ENCODE peak calls at places on chromosomes 3 and 15, in four cellular contexts. One of them, this sample, is unnamed.

GRCh38 chr15:76930831-76931396 is 635 bp upstream of the RCN2 start:
- DNase-seq in thoracic aorta: no peak
- DNase-seq in cardiac muscle cell: no peak
- DNase-seq in esophagus muscularis mucosa: no peak
- DNase-seq in this sample: no peak

GRCh38 chr3:31576521-31576920 is 43.8 kb downstream of the STT3B start:
- DNase-seq in cardiac muscle cell: no peak
- DNase-seq in thoracic aorta: no peak
- DNase-seq in esophagus muscularis mucosa: no peak
- DNase-seq in this sample: no peak

GRCh38 chr15:36278219-36278618 is 301.2 kb upstream of the CDIN1 start:
- DNase-seq in esophagus muscularis mucosa: no peak
- DNase-seq in cardiac muscle cell: peak
- DNase-seq in thoracic aorta: no peak
- DNase-seq in this sample: no peak

GRCh38 chr15:41965441-41966413 is 6.6 kb downstream of the EHD4 start:
- DNase-seq in esophagus muscularis mucosa: no peak
- DNase-seq in thoracic aorta: no peak
- DNase-seq in cardiac muscle cell: peak
- DNase-seq in this sample: no peak

GRCh38 chr15:83747050-83747717 is 93.3 kb downstream of the ADAMTSL3 start:
- DNase-seq in cardiac muscle cell: peak
- DNase-seq in esophagus muscularis mucosa: no peak
- DNase-seq in thoracic aorta: no peak
- DNase-seq in this sample: peak

GRCh38 chr15:57565326-57565725 is 26.4 kb upstream of the MYZAP start:
- DNase-seq in cardiac muscle cell: no peak
- DNase-seq in thoracic aorta: no peak
- DNase-seq in esophagus muscularis mucosa: no peak
- DNase-seq in this sample: no peak

GRCh38 chr15:57462391-57462790 is 86.1 kb downstream of the CGNL1 start:
- DNase-seq in thoracic aorta: no peak
- DNase-seq in cardiac muscle cell: peak
- DNase-seq in esophagus muscularis mucosa: no peak
- DNase-seq in this sample: peak

GRCh38 chr3:190044142-190044541 is 76.6 kb downstream of the P3H2 start:
- DNase-seq in cardiac muscle cell: no peak
- DNase-seq in esophagus muscularis mucosa: no peak
- DNase-seq in thoracic aorta: no peak
- DNase-seq in this sample: no peak

GRCh38 chr3:192652731-192653130 is 74.6 kb downstream of the FGF12 start:
- DNase-seq in cardiac muscle cell: no peak
- DNase-seq in thoracic aorta: no peak
- DNase-seq in esophagus muscularis mucosa: no peak
- DNase-seq in this sample: no peak

GRCh38 chr3:138300657-138301056 is 29.0 kb downstream of the NME9 start:
- DNase-seq in esophagus muscularis mucosa: peak
- DNase-seq in cardiac muscle cell: no peak
- DNase-seq in thoracic aorta: no peak
- DNase-seq in this sample: no peak
- H3K27ac ChIP-seq in esophagus muscularis mucosa: no peak
- H3K27ac ChIP-seq in cardiac muscle cell: no peak
- H3K27ac ChIP-seq in thoracic aorta: no peak
- H3K27ac ChIP-seq in this sample: no peak

DNA sequence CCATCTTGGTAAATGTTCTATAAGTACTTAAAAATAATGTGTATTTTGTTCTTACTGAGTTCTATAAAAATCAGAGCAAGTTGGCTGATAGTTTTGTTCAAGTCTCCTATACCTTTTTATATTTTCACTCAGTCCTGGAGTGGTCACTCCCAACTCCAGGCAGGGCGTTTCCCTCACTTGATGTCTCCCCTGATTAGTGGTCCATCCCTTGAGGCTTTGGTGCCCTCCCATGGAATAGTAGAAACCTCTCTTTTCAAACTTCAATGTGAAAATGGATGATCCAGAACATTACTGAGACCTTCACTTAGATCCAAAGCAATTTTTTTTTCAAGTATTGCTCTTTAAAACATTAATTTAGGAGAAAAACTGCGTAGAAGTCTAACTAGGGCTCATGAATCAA is 25.0 kb upstream of the SCN10A start:
- DNase-seq in thoracic aorta: no peak
- DNase-seq in cardiac muscle cell: peak
- DNase-seq in esophagus muscularis mucosa: peak
- DNase-seq in this sample: no peak
- TF ChIP-seq CTCF in thoracic aorta: no peak
- TF ChIP-seq CTCF in cardiac muscle cell: no peak
- TF ChIP-seq CTCF in esophagus muscularis mucosa: no peak
- TF ChIP-seq CTCF in this sample: no peak

DNA sequence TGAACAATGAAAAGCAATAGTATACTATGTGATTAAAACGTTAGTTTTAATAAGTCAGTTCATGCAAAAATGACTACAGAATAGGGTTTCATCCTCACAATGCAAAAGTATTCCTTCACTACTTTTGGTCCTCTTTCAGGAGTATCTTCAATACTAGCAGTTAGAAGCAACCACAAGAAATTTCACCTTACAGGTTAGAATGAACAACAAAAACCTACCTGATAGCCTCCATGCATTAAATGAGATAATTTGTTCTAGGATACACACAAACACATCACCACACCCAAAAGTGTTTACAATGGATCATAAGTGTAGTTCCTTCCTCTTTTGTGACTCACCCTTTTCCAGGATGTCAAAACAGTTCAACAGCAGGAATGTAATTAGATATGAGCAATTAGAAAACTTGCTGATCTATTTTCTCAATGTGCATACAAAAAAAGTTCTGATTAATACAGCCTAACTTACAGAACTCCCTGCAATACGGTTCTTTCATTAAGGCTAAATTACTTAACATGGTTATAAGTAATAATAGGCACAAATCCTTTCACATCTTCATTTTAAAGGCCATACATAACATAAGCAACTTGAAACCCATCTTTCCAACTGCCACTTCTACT is 21.6 kb downstream of the UACA start:
- DNase-seq in cardiac muscle cell: peak
- DNase-seq in esophagus muscularis mucosa: no peak
- DNase-seq in thoracic aorta: no peak
- DNase-seq in this sample: peak
- H3K27ac ChIP-seq in cardiac muscle cell: peak
- H3K27ac ChIP-seq in esophagus muscularis mucosa: peak
- H3K27ac ChIP-seq in thoracic aorta: peak
- H3K27ac ChIP-seq in this sample: no peak

GRCh38 chr15:78909160-78909695 is 35.6 kb downstream of the CTSH start:
- DNase-seq in thoracic aorta: no peak
- DNase-seq in cardiac muscle cell: no peak
- DNase-seq in esophagus muscularis mucosa: no peak
- DNase-seq in this sample: no peak
- TF ChIP-seq CTCF in thoracic aorta: no peak
- TF ChIP-seq CTCF in cardiac muscle cell: no peak
- TF ChIP-seq CTCF in esophagus muscularis mucosa: no peak
- TF ChIP-seq CTCF in this sample: no peak

GRCh38 chr15:59001946-59002345 is 14.5 kb downstream of the RNF111 start:
- DNase-seq in esophagus muscularis mucosa: no peak
- DNase-seq in thoracic aorta: no peak
- DNase-seq in cardiac muscle cell: no peak
- DNase-seq in this sample: no peak
- H3K27ac ChIP-seq in esophagus muscularis mucosa: no peak
- H3K27ac ChIP-seq in thoracic aorta: no peak
- H3K27ac ChIP-seq in cardiac muscle cell: no peak
- H3K27ac ChIP-seq in this sample: no peak

DNA sequence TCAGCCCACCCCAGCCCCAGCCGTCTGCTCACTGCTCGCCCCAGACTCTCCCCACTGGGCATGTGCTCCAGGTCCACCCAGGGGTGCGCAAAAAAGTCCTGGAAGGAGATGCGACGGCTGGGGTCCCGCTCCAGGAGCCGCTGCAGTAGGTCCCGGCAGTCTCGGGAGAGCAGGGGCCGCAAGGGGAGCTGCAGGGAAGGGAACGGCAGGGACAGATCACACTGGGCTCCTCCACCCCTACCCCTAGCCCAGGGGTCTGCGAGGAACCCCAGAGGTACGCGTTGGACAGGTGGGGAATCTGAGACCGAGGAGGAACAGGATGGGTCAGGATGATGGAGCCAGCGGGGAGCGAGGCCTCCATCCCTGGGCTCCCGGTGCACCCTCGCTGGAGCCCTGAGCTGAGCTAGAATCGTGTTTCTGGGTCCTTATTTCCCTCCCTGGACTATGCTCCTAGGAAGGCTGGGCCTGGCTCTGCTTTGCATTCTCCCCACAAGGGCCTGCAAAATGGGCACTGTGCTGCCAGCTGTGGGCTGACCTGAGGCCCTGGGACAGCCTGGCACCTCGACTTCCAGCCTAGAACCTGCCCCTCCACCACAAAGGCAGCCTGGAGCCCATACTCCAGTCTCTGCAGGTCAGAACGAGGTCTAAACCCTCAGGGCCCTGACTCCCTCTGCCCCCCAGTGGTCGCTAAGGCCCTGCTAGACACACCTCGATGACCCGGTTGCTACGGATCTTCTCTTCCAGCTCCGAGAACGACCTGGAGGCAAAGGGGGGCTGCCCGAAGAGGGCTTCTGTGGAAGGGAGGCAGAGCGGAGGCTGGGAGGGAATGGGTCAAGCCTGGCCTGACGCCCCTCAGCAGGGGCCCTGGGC is 3.2 kb downstream of the ULK3 start:
- DNase-seq in esophagus muscularis mucosa: no peak
- DNase-seq in cardiac muscle cell: no peak
- DNase-seq in thoracic aorta: no peak
- DNase-seq in this sample: no peak
- TF ChIP-seq CTCF in esophagus muscularis mucosa: no peak
- TF ChIP-seq CTCF in cardiac muscle cell: no peak
- TF ChIP-seq CTCF in thoracic aorta: no peak
- TF ChIP-seq CTCF in this sample: no peak

DNA sequence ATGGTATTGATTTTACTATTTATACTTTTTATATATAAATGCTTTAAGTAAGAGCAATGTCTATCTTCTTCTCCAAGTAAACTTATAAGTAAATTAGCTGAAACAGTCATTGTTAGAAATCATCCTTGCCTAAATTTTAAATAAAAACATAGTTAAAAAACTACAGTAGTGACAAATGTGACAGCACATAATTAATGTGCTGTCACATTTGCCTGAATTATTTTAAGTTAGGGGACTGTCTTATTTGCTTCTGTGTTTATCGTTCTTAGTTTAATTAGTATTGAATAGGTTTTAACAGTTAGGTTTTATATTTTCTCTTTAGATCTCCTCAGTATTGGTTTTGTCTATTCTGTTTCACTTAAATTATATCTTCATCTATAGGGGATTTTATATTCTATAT is 36.1 kb downstream of the SLMAP start:
- DNase-seq in esophagus muscularis mucosa: no peak
- DNase-seq in cardiac muscle cell: no peak
- DNase-seq in thoracic aorta: no peak
- DNase-seq in this sample: no peak
- H3K27ac ChIP-seq in esophagus muscularis mucosa: no peak
- H3K27ac ChIP-seq in cardiac muscle cell: no peak
- H3K27ac ChIP-seq in thoracic aorta: no peak
- H3K27ac ChIP-seq in this sample: no peak

GRCh38 chr3:54955941-54956340 is 28.1 kb upstream of the LRTM1 start:
- DNase-seq in esophagus muscularis mucosa: no peak
- DNase-seq in thoracic aorta: no peak
- DNase-seq in cardiac muscle cell: no peak
- DNase-seq in this sample: no peak
- TF ChIP-seq CTCF in esophagus muscularis mucosa: no peak
- TF ChIP-seq CTCF in thoracic aorta: no peak
- TF ChIP-seq CTCF in cardiac muscle cell: no peak
- TF ChIP-seq CTCF in this sample: no peak

GRCh38 chr3:46090161-46090591 is 62.9 kb upstream of the XCR1 start:
- DNase-seq in cardiac muscle cell: no peak
- DNase-seq in esophagus muscularis mucosa: peak
- DNase-seq in thoracic aorta: no peak
- DNase-seq in this sample: no peak

GRCh38 chr3:46091046-46091445 is 63.8 kb upstream of the XCR1 start:
- DNase-seq in cardiac muscle cell: no peak
- DNase-seq in esophagus muscularis mucosa: peak
- DNase-seq in thoracic aorta: no peak
- DNase-seq in this sample: no peak

GRCh38 chr3:46091971-46092703 is 64.9 kb upstream of the XCR1 start:
- DNase-seq in esophagus muscularis mucosa: peak
- DNase-seq in cardiac muscle cell: no peak
- DNase-seq in thoracic aorta: no peak
- DNase-seq in this sample: no peak

GRCh38 chr3:46087871-46088270 is 60.6 kb upstream of the XCR1 start:
- DNase-seq in esophagus muscularis mucosa: peak
- DNase-seq in cardiac muscle cell: peak
- DNase-seq in thoracic aorta: no peak
- DNase-seq in this sample: no peak

GRCh38 chr3:46089237-46090011 is 62.1 kb upstream of the XCR1 start:
- DNase-seq in esophagus muscularis mucosa: peak
- DNase-seq in thoracic aorta: peak
- DNase-seq in cardiac muscle cell: peak
- DNase-seq in this sample: no peak
- H3K27ac ChIP-seq in esophagus muscularis mucosa: no peak
- H3K27ac ChIP-seq in thoracic aorta: no peak
- H3K27ac ChIP-seq in cardiac muscle cell: no peak
- H3K27ac ChIP-seq in this sample: no peak

GRCh38 chr3:179067839-179068238 is 3.8 kb downstream of the ZMAT3 start:
- DNase-seq in thoracic aorta: no peak
- DNase-seq in cardiac muscle cell: peak
- DNase-seq in esophagus muscularis mucosa: no peak
- DNase-seq in this sample: no peak

GRCh38 chr3:179069762-179070390 is 1.7 kb downstream of the ZMAT3 start:
- DNase-seq in esophagus muscularis mucosa: no peak
- DNase-seq in cardiac muscle cell: peak
- DNase-seq in thoracic aorta: no peak
- DNase-seq in this sample: peak

GRCh38 chr3:179071161-179071568 is 444 bp downstream of the ZMAT3 start:
- DNase-seq in esophagus muscularis mucosa: no peak
- DNase-seq in thoracic aorta: no peak
- DNase-seq in cardiac muscle cell: no peak
- DNase-seq in this sample: peak

GRCh38 chr3:179067291-179067690 is 4.3 kb downstream of the ZMAT3 start:
- DNase-seq in esophagus muscularis mucosa: no peak
- DNase-seq in thoracic aorta: no peak
- DNase-seq in cardiac muscle cell: no peak
- DNase-seq in this sample: no peak

DNA sequence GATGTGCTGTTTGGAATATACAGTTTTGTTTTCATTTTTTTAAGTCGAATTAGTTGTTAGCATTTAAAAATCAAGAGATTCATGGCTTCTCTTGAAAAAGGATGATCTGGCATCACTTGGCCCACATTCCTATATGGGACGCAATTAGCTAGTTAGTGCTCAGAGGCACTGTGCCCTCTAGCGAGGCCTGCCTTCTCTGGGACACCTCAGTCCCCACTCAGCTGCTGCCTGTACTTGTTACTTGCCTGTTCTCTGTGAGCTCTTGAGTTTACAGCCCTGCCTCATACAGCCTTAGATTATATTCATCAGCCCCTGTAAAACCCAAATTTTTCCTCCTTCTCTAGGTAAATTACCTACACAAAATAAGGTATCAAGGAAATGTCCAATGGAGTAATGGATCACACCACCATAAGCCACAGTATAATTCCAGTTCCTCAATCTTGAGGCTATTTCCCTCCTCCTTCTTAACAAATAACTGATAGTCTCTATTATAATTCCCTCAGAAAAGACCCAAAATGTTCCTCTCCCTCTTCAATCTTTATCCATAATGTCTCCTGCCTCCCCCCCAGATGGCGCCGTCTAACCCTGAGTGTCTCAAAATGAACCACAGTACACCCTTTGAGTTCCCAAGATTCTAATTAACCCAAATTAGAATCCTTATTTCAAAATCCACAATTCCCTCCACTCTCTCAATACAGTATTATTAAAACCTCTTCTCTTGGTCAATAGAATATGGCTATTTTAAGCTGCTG is 2.7 kb downstream of the ZMAT3 start:
- DNase-seq in cardiac muscle cell: peak
- DNase-seq in thoracic aorta: no peak
- DNase-seq in esophagus muscularis mucosa: no peak
- DNase-seq in this sample: peak
- TF ChIP-seq CTCF in cardiac muscle cell: peak
- TF ChIP-seq CTCF in thoracic aorta: no peak
- TF ChIP-seq CTCF in esophagus muscularis mucosa: no peak
- TF ChIP-seq CTCF in this sample: peak

This sample was measured in RWPE1.